ENCODE peak calls at places on chromosomes 7 and 10, in four cellular contexts. O, W, Q and A are unnamed samples.

GRCh38 chr10:13922591-13922990 is 335.8 kb downstream of the PRPF18 start:
- DNase-seq in Q (no peak), W (peak; percentile 22), O (no peak), A (no peak)

GRCh38 chr10:87827681-87828080 is 9.7 kb upstream of the ATAD1 start:
- DNase-seq in O (no peak), Q (no peak), W (no peak), A (no peak)

GRCh38 chr10:102675151-102675886 is 31.0 kb downstream of the TRIM8 start:
- DNase-seq in W (no peak), O (no peak), Q (peak; percentile 38), A (peak; percentile 51)

GRCh38 chr10:47340613-47341170 is 7.5 kb upstream of the RBP3 start:
- DNase-seq in W (no peak), Q (peak; percentile 76), O (peak; percentile 72), A (peak; percentile 19)

GRCh38 chr7:107494315-107494751 is 24.5 kb downstream of the GPR22 start:
- DNase-seq in Q (no peak), W (no peak), O (no peak), A (no peak)

GRCh38 chr10:16314259-16314658 is 122.6 kb upstream of the PTER start:
- DNase-seq in Q (peak; percentile 34), W (no peak), O (no peak), A (no peak)

GRCh38 chr7:101168412-101169049 is 3.2 kb upstream of the VGF start:
- DNase-seq in O (no peak), W (no peak), Q (peak; percentile 36), A (no peak)

GRCh38 chr7:2918406-2918805 is 74.3 kb upstream of the GNA12 start:
- DNase-seq in W (no peak), O (no peak), Q (no peak), A (no peak)

GRCh38 chr7:43244782-43245181 is 132.3 kb downstream of the HECW1 start:
- DNase-seq in Q (no peak), O (no peak), W (no peak), A (no peak)

GRCh38 chr7:84091318-84091717 is 103.3 kb downstream of the SEMA3A start:
- DNase-seq in W (no peak), O (no peak), Q (no peak), A (no peak)

GRCh38 chr7:108345710-108346336 is 110.4 kb downstream of the NRCAM start:
- DNase-seq in Q (no peak), W (no peak), O (no peak), A (no peak)

GRCh38 chr7:26583094-26583493 is 281.3 kb downstream of the SKAP2 start:
- DNase-seq in Q (no peak), O (no peak), W (no peak), A (no peak)

GRCh38 chr10:124182088-124182541 is 88.7 kb upstream of the CHST15 start:
- DNase-seq in O (no peak), Q (no peak), W (no peak), A (no peak)

GRCh38 chr7:52786174-52786573 is 249.3 kb upstream of the POM121L12 start:
- DNase-seq in Q (no peak), O (no peak), W (no peak), A (no peak)

GRCh38 chr7:75711634-75712494 is 26.9 kb downstream of the HIP1 start:
- DNase-seq in O (peak; percentile 30), Q (no peak), W (peak; percentile 50), A (peak; percentile 74)

GRCh38 chr10:21334891-21335696 is 190.4 kb downstream of the SKIDA1 start:
- DNase-seq in W (peak; percentile 88), Q (no peak), O (no peak), A (peak; percentile 31)

GRCh38 chr7:50477640-50478039 is 27.5 kb upstream of the FIGNL1 start:
- DNase-seq in O (no peak), Q (no peak), W (no peak), A (no peak)

GRCh38 chr7:55113760-55114541 is 95.1 kb downstream of the EGFR start:
- DNase-seq in W (no peak), Q (no peak), O (no peak), A (no peak)

GRCh38 chr10:79400567-79401004 is 44.8 kb downstream of the ZCCHC24 start:
- DNase-seq in W (no peak), O (peak; percentile 69), Q (peak; percentile 60), A (peak; percentile 50)

GRCh38 chr7:46930336-46930735 is 651.6 kb downstream of the TNS3 start:
- DNase-seq in W (peak; percentile 93), Q (no peak), O (no peak), A (no peak)

GRCh38 chr7:146661929-146662328 is 545.3 kb downstream of the CNTNAP2 start:
- DNase-seq in Q (no peak), O (no peak), W (no peak), A (no peak)

GRCh38 chr10:68870545-68871104 is 30.5 kb upstream of the DDX50 start:
- DNase-seq in O (no peak), W (no peak), Q (no peak), A (no peak)

GRCh38 chr7:114007391-114007790 is 88.6 kb upstream of the PPP1R3A start:
- DNase-seq in Q (no peak), O (no peak), W (no peak), A (no peak)

GRCh38 chr10:124559372-124560132 is 97.9 kb downstream of the LHPP start:
- DNase-seq in O (no peak), Q (no peak), W (no peak), A (no peak)

GRCh38 chr7:104231054-104232046 is 23.5 kb upstream of the ORC5 start:
- DNase-seq in O (peak; percentile 46), Q (peak; percentile 72), W (no peak), A (peak; percentile 85)

GRCh38 chr10:104546756-104547155 is 94.3 kb upstream of the SORCS3 start:
- DNase-seq in Q (peak; percentile 32), W (no peak), O (no peak), A (no peak)

GRCh38 chr7:120272261-120272895 is 597 bp upstream of the KCND2 start:
- DNase-seq in W (peak; percentile 40), Q (peak; percentile 56), O (peak; percentile 30), A (peak; percentile 10)

GRCh38 chr7:16734148-16734726 is 19.3 kb upstream of the TSPAN13 start:
- DNase-seq in W (no peak), Q (no peak), O (no peak), A (no peak)

GRCh38 chr7:133629696-133630095 is 376.8 kb downstream of the EXOC4 start:
- DNase-seq in O (no peak), W (no peak), Q (no peak), A (no peak)

GRCh38 chr7:149831730-149832219 is 6.4 kb upstream of the ZNF862 start:
- DNase-seq in Q (peak; percentile 55), W (no peak), O (no peak), A (no peak)

GRCh38 chr10:103648951-103649532 is 155.5 kb downstream of the NEURL1 start:
- DNase-seq in Q (no peak), O (no peak), W (peak; percentile 43), A (no peak)

GRCh38 chr7:48388922-48389321 is 217.7 kb downstream of the ABCA13 start:
- DNase-seq in W (no peak), Q (no peak), O (no peak), A (no peak)

GRCh38 chr10:57579926-57580325 is 687.8 kb downstream of the IPMK start:
- DNase-seq in Q (peak; percentile 48), O (no peak), W (peak; percentile 13), A (no peak)